ENCODE peak calls at places on chromosomes 1 and 21, in ten cellular contexts. Z, V, F, I, K, P, Q, E, D and U are unnamed samples.

GRCh38 chr1:215005078-215005477 is 77.5 kb upstream of the KCNK2 start:
- DNase-seq in E (peak), V (no peak), F (no peak), K (no peak), D (no peak), Q (peak), Z (no peak), I (no peak), P (no peak), U (no peak)

GRCh38 chr21:16678479-16678878 is 834.4 kb upstream of the CXADR start:
- DNase-seq in E (no peak), K (no peak), D (no peak), P (no peak), F (no peak), Q (no peak), V (no peak), Z (no peak), I (no peak), U (no peak)

GRCh38 chr1:81808760-81809159 is 8.0 kb downstream of the ADGRL2 start:
- DNase-seq in Z (no peak), E (peak), K (no peak), I (no peak), Q (no peak), F (no peak), D (no peak), P (no peak), V (no peak), U (peak)

GRCh38 chr1:187047298-187047697 is 218.5 kb downstream of the PLA2G4A start:
- DNase-seq in D (no peak), E (no peak), Z (no peak), K (no peak), V (no peak), Q (no peak), I (no peak), P (no peak), F (no peak), U (no peak)

GRCh38 chr1:205301220-205301821 is 20.2 kb downstream of the NUAK2 start:
- DNase-seq in E (peak), D (no peak), Q (peak), V (peak), I (peak), K (no peak), F (peak), Z (no peak), P (no peak), U (no peak)

GRCh38 chr1:229991104-229991513 is 75.9 kb upstream of the GALNT2 start:
- DNase-seq in D (no peak), K (no peak), Z (no peak), F (no peak), Q (no peak), V (no peak), P (no peak), I (no peak), E (no peak), U (no peak)

GRCh38 chr1:219476716-219477115 is 136.2 kb downstream of the ZC3H11B start:
- DNase-seq in F (no peak), K (no peak), E (no peak), Z (no peak), P (no peak), I (no peak), Q (no peak), V (no peak), D (no peak), U (no peak)

GRCh38 chr21:25938673-25939395 is 204.1 kb downstream of the GABPA start:
- DNase-seq in I (no peak), D (no peak), P (no peak), E (no peak), F (no peak), Q (no peak), V (no peak), Z (no peak), K (no peak), U (no peak)

GRCh38 chr21:27586986-27587385 is 620.1 kb upstream of the ADAMTS5 start:
- DNase-seq in P (no peak), F (no peak), D (no peak), E (no peak), Z (no peak), Q (no peak), V (no peak), K (no peak), I (no peak), U (no peak)

GRCh38 chr21:36330904-36331303 is 10.9 kb downstream of the MORC3 start:
- DNase-seq in I (peak), P (peak), D (peak), Z (peak), F (peak), Q (no peak), V (no peak), K (no peak), E (peak), U (peak)

GRCh38 chr1:170205301-170205700 is 59.5 kb downstream of the NTMT2 start:
- DNase-seq in Z (no peak), F (no peak), V (no peak), Q (no peak), P (no peak), E (no peak), K (no peak), I (no peak), D (no peak), U (no peak)

GRCh38 chr1:197485790-197486189 is 217.7 kb downstream of the CRB1 start:
- DNase-seq in Z (no peak), P (no peak), I (no peak), F (no peak), D (no peak), Q (no peak), K (no peak), V (no peak), E (peak), U (no peak)

GRCh38 chr1:21325231-21325718 is 35.0 kb upstream of the ECE1 start:
- DNase-seq in V (no peak), I (no peak), F (no peak), D (no peak), K (no peak), P (no peak), Z (no peak), Q (no peak), E (no peak), U (peak)

GRCh38 chr1:1217621-1218523 is 3.9 kb upstream of the TNFRSF4 start:
- DNase-seq in I (no peak), Q (no peak), E (no peak), D (no peak), Z (no peak), V (no peak), P (no peak), F (no peak), K (no peak), U (no peak)

GRCh38 chr1:2945821-2946231 is 75.4 kb upstream of the ACTRT2 start:
- DNase-seq in E (no peak), K (peak), V (no peak), P (no peak), F (no peak), Q (no peak), D (no peak), I (no peak), Z (no peak), U (no peak)

GRCh38 chr1:201610806-201611205 is 71.9 kb downstream of the NAV1 start:
- DNase-seq in F (no peak), E (no peak), P (no peak), I (no peak), K (no peak), D (no peak), Q (no peak), V (peak), Z (no peak), U (no peak)

GRCh38 chr1:185912504-185912903 is 178.3 kb downstream of the HMCN1 start:
- DNase-seq in P (no peak), D (no peak), Z (no peak), Q (no peak), E (no peak), V (no peak), K (no peak), I (no peak), F (no peak), U (no peak)

GRCh38 chr1:116881879-116882520 is 27.7 kb upstream of the PTGFRN start:
- DNase-seq in I (peak), Z (no peak), F (peak), V (peak), D (peak), Q (peak), E (peak), K (peak), P (peak), U (no peak)

GRCh38 chr1:3501856-3502665 is 47.6 kb downstream of the ARHGEF16 start:
- DNase-seq in P (no peak), E (peak), V (peak), D (peak), F (peak), Q (no peak), Z (no peak), K (peak), I (peak), U (no peak)

GRCh38 chr21:41973861-41974751 is 20.3 kb upstream of the C2CD2 start:
- DNase-seq in E (no peak), P (no peak), I (no peak), Q (no peak), D (peak), V (no peak), Z (no peak), K (peak), F (no peak), U (no peak)

GRCh38 chr1:158011714-158012113 is 18.3 kb downstream of the KIRREL1 start:
- DNase-seq in D (no peak), Z (no peak), I (peak), K (no peak), Q (no peak), P (no peak), V (no peak), E (no peak), F (no peak), U (no peak)

GRCh38 chr1:212315907-212316306 is 30.7 kb downstream of the PPP2R5A start:
- DNase-seq in Q (no peak), P (no peak), I (no peak), Z (no peak), D (no peak), F (peak), E (peak), K (no peak), V (no peak), U (peak)

GRCh38 chr1:9350011-9350907 is 57.6 kb downstream of the SPSB1 start:
- DNase-seq in F (peak), Q (peak), E (no peak), P (no peak), D (no peak), Z (no peak), I (peak), K (peak), V (no peak), U (no peak)

GRCh38 chr1:43554444-43554992 is 23.8 kb downstream of the PTPRF start:
- DNase-seq in K (no peak), I (peak), P (no peak), V (no peak), F (peak), Z (peak), E (no peak), D (no peak), Q (no peak), U (peak)

GRCh38 chr1:92509619-92510018 is 22.9 kb upstream of the GFI1 start:
- DNase-seq in E (no peak), D (no peak), K (no peak), F (no peak), I (no peak), Z (no peak), P (no peak), Q (no peak), V (no peak), U (no peak)

GRCh38 chr1:117618450-117619122 is 12.7 kb downstream of the TENT5C start:
- DNase-seq in P (no peak), E (no peak), D (no peak), V (no peak), I (no peak), Z (peak), Q (no peak), F (no peak), K (no peak), U (no peak)